ENCODE peak calls at places on chromosomes 2 and 18, in five cellular contexts. K is stimulated activated CD8-positive, alpha-beta memory T cell treated with anti-CD3 and anti-CD28 coated beads, Interleukin-4, amount 100 ng/mL, for 1 hour; A is astrocyte; Y is GM12865; Z is Right ventricle myocardium superior. O is an unnamed sample.

GRCh38 chr2:172079838-172080640 is 5.3 kb upstream of the DLX1 start:
- DNase-seq in Y (no peak), Z (no peak), A (no peak), K (no peak), O (no peak)

GRCh38 chr2:19228092-19228670 is 130.2 kb downstream of the OSR1 start:
- DNase-seq in K (no peak), Y (no peak), A (no peak), Z (no peak), O (no peak)

GRCh38 chr2:134716716-134717585 is 1.8 kb downstream of the TMEM163 start:
- DNase-seq in Z (no peak), Y (no peak), A (no peak), K (no peak), O (no peak)

GRCh38 chr18:70172225-70172624 is 33.3 kb downstream of the RTTN start:
- DNase-seq in A (no peak), K (no peak), Y (peak; percentile 17), Z (no peak), O (no peak)

GRCh38 chr18:77055429-77056310 is 76.9 kb downstream of the MBP start:
- DNase-seq in A (no peak), Y (peak; percentile 59), K (no peak), Z (peak; percentile 74), O (peak; percentile 87)

GRCh38 chr18:49898421-49898820 is 85.1 kb upstream of the ACAA2 start:
- DNase-seq in K (peak; percentile 10), A (peak; percentile 57), Z (no peak), Y (peak; percentile 75), O (no peak)

GRCh38 chr2:157468931-157469708 is 25.2 kb upstream of the CYTIP start:
- DNase-seq in A (peak; percentile 78), Z (no peak), Y (peak; percentile 93), K (no peak), O (no peak)

GRCh38 chr2:19363474-19363778 is 5.0 kb upstream of the OSR1 start:
- DNase-seq in A (no peak), K (no peak), Z (no peak), Y (no peak), O (no peak)

GRCh38 chr2:231038483-231039293 is 1.4 kb downstream of the C2orf72 start:
- DNase-seq in Y (no peak), K (no peak), A (no peak), Z (no peak), O (no peak)

GRCh38 chr2:134154269-134154668 is 99.6 kb upstream of the MGAT5 start:
- DNase-seq in Z (no peak), Y (peak; percentile 70), K (no peak), A (no peak), O (peak; percentile 65)

GRCh38 chr2:112686348-112687217 is 34.2 kb upstream of the NT5DC4 start:
- DNase-seq in A (no peak), K (no peak), Z (no peak), Y (no peak), O (no peak)

GRCh38 chr2:227529871-227530270 is 57.9 kb downstream of the AGFG1 start:
- DNase-seq in Z (no peak), K (no peak), Y (no peak), A (no peak), O (no peak)

GRCh38 chr2:219410390-219410789 is 7.8 kb upstream of the DES start:
- DNase-seq in A (no peak), Y (no peak), Z (no peak), K (no peak), O (no peak)

GRCh38 chr2:29431485-29431884 is 316.3 kb downstream of the CLIP4 start:
- DNase-seq in A (no peak), Y (no peak), K (no peak), Z (no peak), O (no peak)

GRCh38 chr18:3982541-3982940 is 472.6 kb downstream of the DLGAP1 start:
- DNase-seq in A (peak; percentile 54), Y (no peak), Z (no peak), K (no peak), O (no peak)

GRCh38 chr2:46770622-46771021 is 145.0 kb downstream of the MCFD2 start:
- DNase-seq in A (peak; percentile 91), Z (no peak), K (no peak), Y (no peak), O (no peak)

GRCh38 chr18:7273301-7273911 is 42.5 kb downstream of the LRRC30 start:
- DNase-seq in Y (no peak), K (no peak), Z (peak; percentile 80), A (peak; percentile 37), O (peak; percentile 80)

GRCh38 chr2:219417374-219417773 is 803 bp upstream of the DES start:
- DNase-seq in Y (no peak), K (no peak), Z (peak; percentile 67), A (no peak), O (no peak)

GRCh38 chr2:231129216-231129615 is 4.4 kb upstream of the HTR2B start:
- DNase-seq in Z (no peak), K (no peak), A (no peak), Y (no peak), O (no peak)

GRCh38 chr2:74212702-74213410 is 14.4 kb downstream of the MTHFD2 start:
- DNase-seq in A (no peak), K (no peak), Z (no peak), Y (no peak), O (no peak)

GRCh38 chr18:33916200-33916599 is 308.5 kb downstream of the NOL4 start:
- DNase-seq in A (no peak), Z (no peak), K (no peak), Y (peak; percentile 10), O (no peak)

GRCh38 chr2:134405641-134406081 is 151.8 kb downstream of the MGAT5 start:
- DNase-seq in A (peak; percentile 69), Z (no peak), Y (no peak), K (no peak), O (no peak)

GRCh38 chr2:28753043-28753683 is 1.5 kb downstream of the PPP1CB start:
- DNase-seq in Z (no peak), A (peak; percentile 62), Y (peak; percentile 47), K (no peak), O (no peak)

GRCh38 chr2:8054070-8054469 is 627.8 kb upstream of the ID2 start:
- DNase-seq in K (no peak), Z (no peak), Y (no peak), A (no peak), O (no peak)

GRCh38 chr2:161171595-161171929 is 11.3 kb downstream of the TANK start:
- DNase-seq in A (no peak), Z (no peak), K (no peak), Y (peak; percentile 56), O (no peak)